ENCODE peak calls at places on chromosomes 13 and 19, in six cellular contexts. One of them, this sample, is unnamed.

GRCh38 chr13:33639158-33639557 is 178.8 kb upstream of the RFC3 start:
- DNase-seq in neuronal stem cell: no peak
- DNase-seq in neural progenitor cell: no peak
- DNase-seq in thoracic aorta: no peak
- DNase-seq in GM23248: peak
- DNase-seq in aorta: no peak
- DNase-seq in this sample: peak

GRCh38 chr13:44323754-44324153 is 49.9 kb upstream of the SERP2 start:
- DNase-seq in neuronal stem cell: no peak
- DNase-seq in neural progenitor cell: no peak
- DNase-seq in thoracic aorta: no peak
- DNase-seq in GM23248: no peak
- DNase-seq in aorta: no peak
- DNase-seq in this sample: no peak

GRCh38 chr13:90455861-90456260 is 891.6 kb upstream of the MIR17HG start:
- DNase-seq in neuronal stem cell: no peak
- DNase-seq in neural progenitor cell: no peak
- DNase-seq in thoracic aorta: no peak
- DNase-seq in GM23248: no peak
- DNase-seq in aorta: no peak
- DNase-seq in this sample: no peak

GRCh38 chr19:34512254-34512796 is 30.8 kb downstream of the WTIP start:
- DNase-seq in neuronal stem cell: no peak
- DNase-seq in neural progenitor cell: no peak
- DNase-seq in thoracic aorta: no peak
- DNase-seq in GM23248: no peak
- DNase-seq in aorta: no peak
- DNase-seq in this sample: no peak

GRCh38 chr19:54133312-54133956 is 4.1 kb upstream of the CNOT3 start:
- DNase-seq in neuronal stem cell: peak
- DNase-seq in neural progenitor cell: peak
- DNase-seq in thoracic aorta: no peak
- DNase-seq in GM23248: no peak
- DNase-seq in aorta: no peak
- DNase-seq in this sample: no peak

GRCh38 chr19:3366104-3366760 is at the start of gene NFIC:
- DNase-seq in neuronal stem cell: no peak
- DNase-seq in neural progenitor cell: peak
- DNase-seq in thoracic aorta: no peak
- DNase-seq in GM23248: peak
- DNase-seq in aorta: peak
- DNase-seq in this sample: peak

GRCh38 chr13:74133657-74134201 is 475 bp downstream of the KLF12 start:
- DNase-seq in neuronal stem cell: peak
- DNase-seq in neural progenitor cell: peak
- DNase-seq in thoracic aorta: peak
- DNase-seq in GM23248: peak
- DNase-seq in aorta: peak
- DNase-seq in this sample: peak

GRCh38 chr13:110644892-110645521 is 29.7 kb downstream of the NAXD start:
- DNase-seq in neuronal stem cell: peak
- DNase-seq in neural progenitor cell: peak
- DNase-seq in thoracic aorta: no peak
- DNase-seq in GM23248: peak
- DNase-seq in aorta: peak
- DNase-seq in this sample: peak

GRCh38 chr19:55645512-55645881 is 2.0 kb downstream of the ZNF581 start:
- DNase-seq in neuronal stem cell: no peak
- DNase-seq in neural progenitor cell: no peak
- DNase-seq in thoracic aorta: no peak
- DNase-seq in GM23248: no peak
- DNase-seq in aorta: no peak
- DNase-seq in this sample: no peak
- H3K4me3 ChIP-seq in neuronal stem cell: peak
- H3K4me3 ChIP-seq in neural progenitor cell: no peak
- H3K4me3 ChIP-seq in thoracic aorta: no peak
- H3K4me3 ChIP-seq in GM23248: no peak
- H3K4me3 ChIP-seq in aorta: no peak
- H3K4me3 ChIP-seq in this sample: no peak

DNA sequence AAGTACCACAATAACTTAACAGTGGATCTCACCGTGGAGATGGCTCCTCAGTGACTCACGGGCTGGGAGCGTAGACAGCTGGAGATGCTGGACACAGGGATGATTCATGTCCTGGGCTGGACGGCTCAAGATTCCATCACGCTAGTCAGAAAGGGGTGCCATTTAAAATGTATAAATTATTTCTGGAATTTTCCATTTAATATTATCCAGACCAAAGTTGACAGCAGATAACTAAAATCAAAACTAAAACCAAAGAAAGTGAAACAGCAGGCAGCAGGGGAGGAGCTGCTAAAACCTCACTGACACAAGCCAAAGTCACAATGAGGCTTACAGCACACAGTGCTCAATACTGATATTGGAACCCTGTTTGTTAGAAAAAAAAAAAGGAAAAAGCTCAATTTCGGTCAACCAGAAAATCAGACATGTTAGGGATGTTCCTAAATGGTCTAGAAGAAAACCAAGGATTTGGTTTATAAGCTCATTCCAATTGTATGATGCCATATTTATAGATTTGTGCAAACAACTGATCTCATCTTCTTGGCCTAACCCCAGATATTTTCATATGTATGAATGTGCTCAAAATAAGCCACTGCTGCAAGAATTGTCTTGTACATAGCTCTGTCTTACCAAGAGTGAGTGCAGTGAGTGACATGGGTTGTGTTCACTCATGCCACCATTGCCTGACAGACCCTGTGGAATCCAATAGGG is 111.8 kb downstream of the SACS start:
- DNase-seq in neuronal stem cell: no peak
- DNase-seq in neural progenitor cell: no peak
- DNase-seq in thoracic aorta: peak
- DNase-seq in GM23248: peak
- DNase-seq in aorta: peak
- DNase-seq in this sample: peak
- H3K4me3 ChIP-seq in neuronal stem cell: no peak
- H3K4me3 ChIP-seq in neural progenitor cell: no peak
- H3K4me3 ChIP-seq in thoracic aorta: peak
- H3K4me3 ChIP-seq in GM23248: peak
- H3K4me3 ChIP-seq in aorta: peak
- H3K4me3 ChIP-seq in this sample: peak

GRCh38 chr13:113963376-113963775 is 10.5 kb downstream of the C13orf46 start:
- DNase-seq in neuronal stem cell: no peak
- DNase-seq in neural progenitor cell: no peak
- DNase-seq in thoracic aorta: no peak
- DNase-seq in GM23248: no peak
- DNase-seq in aorta: peak
- DNase-seq in this sample: no peak
- H3K4me3 ChIP-seq in neuronal stem cell: no peak
- H3K4me3 ChIP-seq in neural progenitor cell: no peak
- H3K4me3 ChIP-seq in thoracic aorta: no peak
- H3K4me3 ChIP-seq in GM23248: no peak
- H3K4me3 ChIP-seq in aorta: no peak
- H3K4me3 ChIP-seq in this sample: no peak

GRCh38 chr13:26007774-26008173 is 44.0 kb downstream of the SHISA2 start:
- DNase-seq in neuronal stem cell: no peak
- DNase-seq in neural progenitor cell: no peak
- DNase-seq in thoracic aorta: no peak
- DNase-seq in GM23248: no peak
- DNase-seq in aorta: no peak
- DNase-seq in this sample: no peak

GRCh38 chr13:26010487-26011207 is 41.2 kb downstream of the SHISA2 start:
- DNase-seq in neuronal stem cell: no peak
- DNase-seq in neural progenitor cell: no peak
- DNase-seq in thoracic aorta: no peak
- DNase-seq in GM23248: no peak
- DNase-seq in aorta: no peak
- DNase-seq in this sample: no peak

GRCh38 chr13:26015276-26015934 is 36.4 kb downstream of the SHISA2 start:
- DNase-seq in neuronal stem cell: no peak
- DNase-seq in neural progenitor cell: no peak
- DNase-seq in thoracic aorta: no peak
- DNase-seq in GM23248: no peak
- DNase-seq in aorta: no peak
- DNase-seq in this sample: no peak

GRCh38 chr13:26011208-26011573 is 40.6 kb downstream of the SHISA2 start:
- DNase-seq in neuronal stem cell: no peak
- DNase-seq in neural progenitor cell: no peak
- DNase-seq in thoracic aorta: no peak
- DNase-seq in GM23248: no peak
- DNase-seq in aorta: no peak
- DNase-seq in this sample: no peak

GRCh38 chr13:26011996-26012688 is 39.7 kb downstream of the SHISA2 start:
- DNase-seq in neuronal stem cell: no peak
- DNase-seq in neural progenitor cell: no peak
- DNase-seq in thoracic aorta: no peak
- DNase-seq in GM23248: peak
- DNase-seq in aorta: no peak
- DNase-seq in this sample: no peak
- H3K4me3 ChIP-seq in neuronal stem cell: no peak
- H3K4me3 ChIP-seq in neural progenitor cell: no peak
- H3K4me3 ChIP-seq in thoracic aorta: peak
- H3K4me3 ChIP-seq in GM23248: peak
- H3K4me3 ChIP-seq in aorta: no peak
- H3K4me3 ChIP-seq in this sample: no peak

DNA sequence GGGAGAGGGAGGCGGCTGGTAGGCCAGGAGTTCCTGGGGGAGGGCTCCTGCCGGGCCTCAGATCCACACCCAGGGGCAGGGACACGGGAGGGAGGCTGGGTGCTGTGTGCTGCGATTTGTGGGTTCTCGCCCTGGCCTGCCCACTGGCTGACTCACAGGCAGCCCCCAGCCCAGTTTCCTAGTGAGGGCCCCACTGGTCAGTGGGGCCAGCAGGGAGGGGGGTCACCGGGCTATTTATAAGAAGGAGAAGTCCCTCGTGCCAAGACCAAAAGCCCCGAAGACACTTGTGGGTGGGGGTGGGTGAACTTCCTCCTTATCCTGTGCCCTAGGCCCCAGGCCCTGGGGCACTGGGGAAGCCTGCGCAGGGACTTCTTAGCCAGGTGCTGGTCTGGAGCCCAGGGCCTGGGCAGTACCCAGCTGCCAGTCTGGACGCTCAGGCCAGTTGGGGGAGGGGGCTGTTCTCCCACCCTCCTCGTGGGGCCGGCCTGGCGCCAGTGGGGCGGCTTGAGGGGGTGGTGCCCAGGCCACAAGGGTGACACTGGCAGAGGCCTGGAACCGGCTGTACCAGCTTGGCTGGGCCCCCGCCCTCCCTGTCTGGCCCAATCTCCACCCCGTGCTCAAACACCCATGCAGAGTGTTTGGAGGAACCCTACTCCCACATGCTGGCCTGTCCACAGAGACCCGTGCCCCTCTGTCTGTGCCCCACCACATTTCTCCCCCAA is 5.0 kb upstream of the JUNB start:
- DNase-seq in neuronal stem cell: no peak
- DNase-seq in neural progenitor cell: no peak
- DNase-seq in thoracic aorta: no peak
- DNase-seq in GM23248: no peak
- DNase-seq in aorta: peak
- DNase-seq in this sample: peak
- H3K4me3 ChIP-seq in neuronal stem cell: no peak
- H3K4me3 ChIP-seq in neural progenitor cell: no peak
- H3K4me3 ChIP-seq in thoracic aorta: peak
- H3K4me3 ChIP-seq in GM23248: no peak
- H3K4me3 ChIP-seq in aorta: no peak
- H3K4me3 ChIP-seq in this sample: no peak

GRCh38 chr19:42323852-42324654 is 1.4 kb upstream of the MEGF8 start:
- DNase-seq in neuronal stem cell: no peak
- DNase-seq in neural progenitor cell: peak
- DNase-seq in thoracic aorta: no peak
- DNase-seq in GM23248: peak
- DNase-seq in aorta: no peak
- DNase-seq in this sample: no peak
- H3K4me3 ChIP-seq in neuronal stem cell: no peak
- H3K4me3 ChIP-seq in neural progenitor cell: peak
- H3K4me3 ChIP-seq in thoracic aorta: peak
- H3K4me3 ChIP-seq in GM23248: no peak
- H3K4me3 ChIP-seq in aorta: no peak
- H3K4me3 ChIP-seq in this sample: no peak

GRCh38 chr19:47512948-47513319 is 1.9 kb downstream of the NAPA start:
- DNase-seq in neuronal stem cell: no peak
- DNase-seq in neural progenitor cell: no peak
- DNase-seq in thoracic aorta: no peak
- DNase-seq in GM23248: no peak
- DNase-seq in aorta: no peak
- DNase-seq in this sample: no peak
- H3K4me3 ChIP-seq in neuronal stem cell: peak
- H3K4me3 ChIP-seq in neural progenitor cell: no peak
- H3K4me3 ChIP-seq in thoracic aorta: peak
- H3K4me3 ChIP-seq in GM23248: peak
- H3K4me3 ChIP-seq in aorta: no peak
- H3K4me3 ChIP-seq in this sample: peak

GRCh38 chr19:27796540-27796939 is 1416.4 kb downstream of the UQCRFS1 start:
- DNase-seq in neuronal stem cell: no peak
- DNase-seq in neural progenitor cell: no peak
- DNase-seq in thoracic aorta: no peak
- DNase-seq in GM23248: no peak
- DNase-seq in aorta: no peak
- DNase-seq in this sample: no peak

GRCh38 chr19:27794444-27795042 is 1418.4 kb downstream of the UQCRFS1 start:
- DNase-seq in neuronal stem cell: peak
- DNase-seq in neural progenitor cell: peak
- DNase-seq in thoracic aorta: no peak
- DNase-seq in GM23248: peak
- DNase-seq in aorta: no peak
- DNase-seq in this sample: no peak

GRCh38 chr19:27793644-27794443 is 1419.1 kb downstream of the UQCRFS1 start:
- DNase-seq in neuronal stem cell: peak
- DNase-seq in neural progenitor cell: peak
- DNase-seq in thoracic aorta: peak
- DNase-seq in GM23248: peak
- DNase-seq in aorta: peak
- DNase-seq in this sample: peak

GRCh38 chr19:27796073-27796472 is 1416.9 kb downstream of the UQCRFS1 start:
- DNase-seq in neuronal stem cell: no peak
- DNase-seq in neural progenitor cell: no peak
- DNase-seq in thoracic aorta: no peak
- DNase-seq in GM23248: peak
- DNase-seq in aorta: no peak
- DNase-seq in this sample: no peak

DNA sequence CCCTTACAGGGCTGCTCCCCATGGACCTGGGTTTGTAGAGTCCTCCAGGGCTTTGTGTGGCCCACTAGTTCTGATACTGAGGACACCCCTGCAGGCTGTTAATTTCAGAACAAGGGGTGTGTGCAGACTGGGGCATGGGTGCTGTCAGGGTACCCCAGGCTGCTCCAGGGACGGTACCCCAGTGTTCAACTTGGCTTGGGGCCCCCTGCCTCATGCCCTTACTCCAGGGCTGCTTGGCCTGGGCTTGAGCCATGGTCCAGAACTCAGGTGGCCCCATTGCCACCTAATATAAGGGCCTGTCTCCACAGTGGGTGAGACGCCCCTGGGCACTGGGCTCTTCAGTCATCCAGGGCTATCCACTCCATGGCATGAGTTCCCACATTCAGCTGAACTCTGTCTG is 1417.6 kb downstream of the UQCRFS1 start:
- DNase-seq in neuronal stem cell: no peak
- DNase-seq in neural progenitor cell: no peak
- DNase-seq in thoracic aorta: no peak
- DNase-seq in GM23248: no peak
- DNase-seq in aorta: no peak
- DNase-seq in this sample: no peak
- H3K4me3 ChIP-seq in neuronal stem cell: peak
- H3K4me3 ChIP-seq in neural progenitor cell: no peak
- H3K4me3 ChIP-seq in thoracic aorta: no peak
- H3K4me3 ChIP-seq in GM23248: no peak
- H3K4me3 ChIP-seq in aorta: no peak
- H3K4me3 ChIP-seq in this sample: no peak